ENCODE peak calls at places on chromosomes 12 and 14, in five cellular contexts. X is cardiac muscle cell, O is fibroblast of mammary gland, Q is NB4, V is GDM1. L is an unnamed sample.

GRCh38 chr12:32742133-32742532 is 13.6 kb downstream of the YARS2 start:
- DNase-seq in X (no peak), O (no peak), Q (no peak), V (no peak), L (no peak)

GRCh38 chr12:13962699-13963098 is 18.7 kb downstream of the GRIN2B start:
- DNase-seq in X (peak), O (no peak), Q (peak), V (no peak), L (peak)

GRCh38 chr12:129190827-129191226 is 337.5 kb downstream of the GLT1D1 start:
- DNase-seq in X (peak), O (no peak), Q (no peak), V (no peak), L (no peak)

GRCh38 chr12:108918960-108919642 is 39.2 kb downstream of the DAO start:
- DNase-seq in X (no peak), O (no peak), Q (no peak), V (no peak), L (no peak)

GRCh38 chr14:63565448-63565847 is 22.3 kb upstream of the PPP2R5E start:
- DNase-seq in X (no peak), O (no peak), Q (no peak), V (no peak), L (no peak)

GRCh38 chr14:106826833-106827369 is 1300.5 kb downstream of the TMEM121 start:
- DNase-seq in X (no peak), O (no peak), Q (no peak), V (no peak), L (no peak)

GRCh38 chr14:91438845-91439244 is 21.2 kb upstream of the CCDC88C start:
- DNase-seq in X (no peak), O (no peak), Q (no peak), V (no peak), L (no peak)

GRCh38 chr14:30656190-30656632 is 34.1 kb downstream of the SCFD1 start:
- DNase-seq in X (peak), O (peak), Q (peak), V (no peak), L (peak)

GRCh38 chr12:95608252-95609033 is 57.2 kb upstream of the USP44 start:
- DNase-seq in X (no peak), O (peak), Q (no peak), V (no peak), L (no peak)

GRCh38 chr12:9106067-9106466 is 9.7 kb downstream of the A2M start:
- DNase-seq in X (no peak), O (no peak), Q (no peak), V (no peak), L (no peak)

GRCh38 chr14:101873401-101873800 is 91.0 kb upstream of the DYNC1H1 start:
- DNase-seq in X (no peak), O (no peak), Q (no peak), V (no peak), L (peak)

GRCh38 chr12:27573972-27574371 is 50.0 kb downstream of the PPFIBP1 start:
- DNase-seq in X (no peak), O (peak), Q (no peak), V (no peak), L (no peak)

GRCh38 chr14:75984674-75985073 is 889 bp upstream of the IFT43 start:
- DNase-seq in X (no peak), O (no peak), Q (no peak), V (no peak), L (no peak)

GRCh38 chr12:6672143-6672542 is 9.2 kb upstream of the ING4 start:
- DNase-seq in X (no peak), O (no peak), Q (no peak), V (no peak), L (no peak)

GRCh38 chr12:46064548-46064947 is 74.2 kb upstream of the SCAF11 start:
- DNase-seq in X (no peak), O (no peak), Q (no peak), V (no peak), L (no peak)

GRCh38 chr12:68373836-68374314 is 41.7 kb upstream of the MDM1 start:
- DNase-seq in X (no peak), O (no peak), Q (peak), V (peak), L (no peak)

GRCh38 chr14:93800038-93800937 is 12.0 kb upstream of the PRIMA1 start:
- DNase-seq in X (no peak), O (peak), Q (no peak), V (no peak), L (no peak)

GRCh38 chr14:83485591-83485990 is 1951.9 kb upstream of the SEL1L start:
- DNase-seq in X (no peak), O (peak), Q (no peak), V (no peak), L (no peak)

GRCh38 chr14:37864861-37865718 is 269.7 kb downstream of the TTC6 start:
- DNase-seq in X (no peak), O (peak), Q (no peak), V (no peak), L (no peak)

GRCh38 chr12:117832459-117833457 is 136.0 kb downstream of the KSR2 start:
- DNase-seq in X (no peak), O (peak), Q (no peak), V (no peak), L (no peak)

GRCh38 chr12:75672212-75672611 is 160.8 kb upstream of the KRR1 start:
- DNase-seq in X (peak), O (no peak), Q (peak), V (no peak), L (no peak)

GRCh38 chr14:21796912-21797311 is 123.3 kb upstream of the OR4E1 start:
- DNase-seq in X (peak), O (no peak), Q (no peak), V (peak), L (peak)

GRCh38 chr12:47818007-47818376 is 1.7 kb downstream of the HDAC7 start:
- DNase-seq in X (no peak), O (no peak), Q (no peak), V (no peak), L (no peak)

GRCh38 chr12:7581609-7582008 is 78.0 kb upstream of the CD163 start:
- DNase-seq in X (no peak), O (no peak), Q (no peak), V (no peak), L (no peak)

GRCh38 chr12:2353281-2353680 is 300.5 kb downstream of the CACNA1C start:
- DNase-seq in X (no peak), O (no peak), Q (no peak), V (no peak), L (no peak)

GRCh38 chr14:65101631-65102440 is 481 bp downstream of the MAX start:
- DNase-seq in X (peak), O (no peak), Q (peak), V (no peak), L (peak)

GRCh38 chr14:105485720-105486332 is 860 bp upstream of the CRIP1 start:
- DNase-seq in X (peak), O (no peak), Q (peak), V (no peak), L (no peak)

GRCh38 chr14:90645842-90646443 is 170.3 kb downstream of the TTC7B start:
- DNase-seq in X (peak), O (no peak), Q (no peak), V (no peak), L (no peak)

GRCh38 chr12:68477256-68477655 is 133.4 kb upstream of the RAP1B start:
- DNase-seq in X (no peak), O (peak), Q (no peak), V (no peak), L (no peak)

GRCh38 chr12:26614217-26614616 is 218.8 kb downstream of the ITPR2 start:
- DNase-seq in X (peak), O (peak), Q (peak), V (peak), L (peak)

GRCh38 chr14:106141242-106142220 is 615.1 kb downstream of the TMEM121 start:
- DNase-seq in X (no peak), O (no peak), Q (peak), V (no peak), L (peak)

GRCh38 chr12:7081037-7081436 is 11.2 kb downstream of the C1R start:
- DNase-seq in X (no peak), O (no peak), Q (no peak), V (no peak), L (no peak)

GRCh38 chr14:89407856-89408255 is 9.2 kb downstream of the FOXN3 start:
- DNase-seq in X (no peak), O (no peak), Q (no peak), V (no peak), L (no peak)

GRCh38 chr12:67512061-67512460 is 136.5 kb upstream of the DYRK2 start:
- DNase-seq in X (no peak), O (no peak), Q (no peak), V (no peak), L (no peak)

GRCh38 chr12:121420109-121420508 is 20.2 kb downstream of the RNF34 start:
- DNase-seq in X (no peak), O (no peak), Q (no peak), V (no peak), L (no peak)

GRCh38 chr12:111430418-111431353 is 25.0 kb downstream of the SH2B3 start:
- DNase-seq in X (no peak), O (no peak), Q (peak), V (peak), L (peak)

GRCh38 chr12:46356655-46357437 is 15.7 kb downstream of the SLC38A2 start:
- DNase-seq in X (no peak), O (no peak), Q (no peak), V (no peak), L (peak)

GRCh38 chr14:55019968-55020554 is 6.8 kb downstream of the WDHD1 start:
- DNase-seq in X (no peak), O (no peak), Q (no peak), V (no peak), L (no peak)

L was measured in NAMALWA.